ENCODE peak calls at places on chromosome 6, in seven cellular contexts. C is GM04503; B is stimulated activated CD8-positive, alpha-beta memory T cell treated with anti-CD3 and anti-CD28 coated beads, Interleukin-4, amount 100 ng/mL, for 1 hour; K is stimulated activated CD4-positive, alpha-beta T cell treated with anti-CD3 and anti-CD28 coated beads, TNF-alpha, amount 100 ng/mL, for 1 hour; R is naive thymus-derived CD8-positive, alpha-beta T cell; Y is cardiac fibroblast; L is GM20000. T is an unnamed sample.
A peak's percentile ranks its signal among the peaks of the same experiment; 100 is the strongest.

GRCh38 chr6:168130168-168130651 is 51.2 kb upstream of the FRMD1 start:
- DNase-seq in C (no peak), B (no peak), K (no peak), R (no peak), Y (no peak), L (no peak), T (no peak)

GRCh38 chr6:32194825-32195651 is 2.6 kb upstream of the GPSM3 start:
- DNase-seq in C (no peak), B (no peak), K (no peak), R (no peak), Y (peak; percentile 79), L (no peak), T (peak; percentile 39)

GRCh38 chr6:104885518-104886043 is 25.9 kb upstream of the HACE1 start:
- DNase-seq in C (no peak), B (no peak), K (no peak), R (no peak), Y (no peak), L (no peak), T (no peak)

GRCh38 chr6:100446115-100446921 is 18.4 kb downstream of the SIM1 start:
- DNase-seq in C (no peak), B (no peak), K (no peak), R (no peak), Y (no peak), L (no peak), T (no peak)

GRCh38 chr6:52517502-52518278 is 59.2 kb downstream of the TRAM2 start:
- DNase-seq in C (peak; percentile 87), B (no peak), K (no peak), R (no peak), Y (peak; percentile 97), L (peak; percentile 59), T (peak; percentile 76)

GRCh38 chr6:1884313-1884712 is 274.6 kb downstream of the FOXC1 start:
- DNase-seq in C (no peak), B (no peak), K (no peak), R (no peak), Y (no peak), L (no peak), T (no peak)

GRCh38 chr6:137699036-137699683 is 167.9 kb upstream of the TNFAIP3 start:
- DNase-seq in C (no peak), B (no peak), K (no peak), R (no peak), Y (peak; percentile 50), L (no peak), T (no peak)

GRCh38 chr6:71190809-71191208 is 97.8 kb upstream of the OGFRL1 start:
- DNase-seq in C (no peak), B (no peak), K (no peak), R (peak; percentile 28), Y (peak; percentile 76), L (no peak), T (peak; percentile 4)

GRCh38 chr6:154690857-154691256 is 42.4 kb upstream of the SCAF8 start:
- DNase-seq in C (no peak), B (no peak), K (no peak), R (no peak), Y (no peak), L (no peak), T (no peak)

GRCh38 chr6:148329568-148330299 is 12.9 kb upstream of the SASH1 start:
- DNase-seq in C (peak; percentile 97), B (no peak), K (no peak), R (no peak), Y (peak; percentile 91), L (no peak), T (no peak)

GRCh38 chr6:134161036-134161435 is 108.6 kb upstream of the SLC2A12 start:
- DNase-seq in C (no peak), B (no peak), K (no peak), R (no peak), Y (peak; percentile 18), L (no peak), T (peak; percentile 8)

GRCh38 chr6:39416026-39416425 is 93.5 kb upstream of the KCNK16 start:
- DNase-seq in C (no peak), B (no peak), K (no peak), R (no peak), Y (peak; percentile 22), L (no peak), T (no peak)

T was measured in SW480.